ENCODE peak calls at places on chromosomes 3 and 15, in five cellular contexts. Z is IMR-90, R is OCI-LY7, I is fibroblast of lung, F is A549. S is an unnamed sample.

GRCh38 chr15:40428183-40428582 is 12.6 kb upstream of the BAHD1 start:
- DNase-seq in Z (no peak), R (no peak), I (no peak), F (no peak), S (no peak)

GRCh38 chr3:98612587-98612986 is 19.2 kb upstream of the CPOX start:
- DNase-seq in Z (no peak), R (peak), I (no peak), F (no peak), S (peak)

GRCh38 chr3:82643948-82644347 is 882.5 kb upstream of the GBE1 start:
- DNase-seq in Z (no peak), R (peak), I (peak), F (no peak), S (no peak)

GRCh38 chr3:46557814-46558183 is 8.3 kb downstream of the LRRC2 start:
- DNase-seq in Z (no peak), R (peak), I (no peak), F (no peak), S (no peak)

GRCh38 chr15:42760759-42761158 is 23.8 kb upstream of the CDAN1 start:
- DNase-seq in Z (no peak), R (no peak), I (no peak), F (no peak), S (no peak)

GRCh38 chr3:152797751-152798432 is 37.0 kb upstream of the P2RY1 start:
- DNase-seq in Z (no peak), R (no peak), I (no peak), F (no peak), S (no peak)

GRCh38 chr3:171850324-171850697 is 7.2 kb downstream of the TMEM212 start:
- DNase-seq in Z (no peak), R (no peak), I (no peak), F (no peak), S (no peak)

GRCh38 chr3:115624029-115624645 is 827 bp downstream of the GAP43 start:
- DNase-seq in Z (no peak), R (no peak), I (no peak), F (no peak), S (no peak)

GRCh38 chr3:18295171-18295920 is 129.8 kb downstream of the SATB1 start:
- DNase-seq in Z (peak), R (peak), I (peak), F (peak), S (peak)

GRCh38 chr15:51917493-51917892 is 54.1 kb downstream of the LEO1 start:
- DNase-seq in Z (peak), R (peak), I (peak), F (peak), S (peak)

GRCh38 chr3:40725026-40725425 is 200.3 kb downstream of the ZNF621 start:
- DNase-seq in Z (no peak), R (no peak), I (no peak), F (no peak), S (no peak)
- H3K4me2 ChIP-seq in Z (no peak), R (no peak), I (no peak), F (no peak), S (no peak)

GRCh38 chr3:190996376-190996775 is 133.9 kb upstream of the GMNC start:
- DNase-seq in Z (peak), R (no peak), I (peak), F (no peak), S (no peak)
- H3K4me2 ChIP-seq in Z (peak), R (no peak), I (peak), F (no peak), S (no peak)

GRCh38 chr15:99154271-99154670 is 49.4 kb downstream of the SYNM start:
- DNase-seq in Z (peak), R (no peak), I (peak), F (no peak), S (no peak)
- H3K4me2 ChIP-seq in Z (no peak), R (no peak), I (no peak), F (no peak), S (no peak)

GRCh38 chr15:27137127-27137526 is 166.1 kb downstream of the GABRG3 start:
- DNase-seq in Z (no peak), R (no peak), I (no peak), F (no peak), S (no peak)
- H3K4me2 ChIP-seq in Z (no peak), R (no peak), I (no peak), F (no peak), S (no peak)

S was measured in hepatocyte.